ENCODE peak calls at places on chromosome 13, in four cellular contexts. One of them, this sample, is unnamed.

GRCh38 chr13:40494513-40494912 is 171.9 kb downstream of the FOXO1 start:
- DNase-seq in body of pancreas: no peak
- DNase-seq in spleen: no peak
- DNase-seq in tibial nerve: no peak
- DNase-seq in this sample: no peak

GRCh38 chr13:49914947-49915346 is 21.2 kb downstream of the SPRYD7 start:
- DNase-seq in body of pancreas: no peak
- DNase-seq in tibial nerve: no peak
- DNase-seq in spleen: no peak
- DNase-seq in this sample: no peak

GRCh38 chr13:45119469-45119989 is 781 bp upstream of the GTF2F2 start:
- DNase-seq in tibial nerve: peak
- DNase-seq in body of pancreas: no peak
- DNase-seq in spleen: no peak
- DNase-seq in this sample: no peak

GRCh38 chr13:41315466-41316047 is 4.5 kb downstream of the NAA16 start:
- DNase-seq in tibial nerve: no peak
- DNase-seq in body of pancreas: no peak
- DNase-seq in spleen: no peak
- DNase-seq in this sample: no peak

GRCh38 chr13:39765801-39766463 is 110.5 kb downstream of the COG6 start:
- DNase-seq in body of pancreas: peak
- DNase-seq in tibial nerve: peak
- DNase-seq in spleen: no peak
- DNase-seq in this sample: peak

GRCh38 chr13:75739244-75739868 is 103.2 kb downstream of the LMO7 start:
- DNase-seq in tibial nerve: no peak
- DNase-seq in body of pancreas: no peak
- DNase-seq in spleen: no peak
- DNase-seq in this sample: no peak

GRCh38 chr13:102569488-102569887 is 27.3 kb upstream of the TPP2 start:
- DNase-seq in spleen: no peak
- DNase-seq in body of pancreas: no peak
- DNase-seq in tibial nerve: no peak
- DNase-seq in this sample: no peak

GRCh38 chr13:72565893-72566292 is 161.5 kb downstream of the MZT1 start:
- DNase-seq in tibial nerve: no peak
- DNase-seq in spleen: no peak
- DNase-seq in body of pancreas: no peak
- DNase-seq in this sample: no peak

GRCh38 chr13:112722433-112723250 is 32.8 kb downstream of the ATP11A start:
- DNase-seq in tibial nerve: no peak
- DNase-seq in body of pancreas: peak
- DNase-seq in spleen: peak
- DNase-seq in this sample: no peak

GRCh38 chr13:113849981-113850721 is 13.7 kb downstream of the GAS6 start:
- DNase-seq in tibial nerve: no peak
- DNase-seq in body of pancreas: no peak
- DNase-seq in spleen: no peak
- DNase-seq in this sample: no peak
- TF ChIP-seq POLR2A in tibial nerve: no peak
- TF ChIP-seq POLR2A in body of pancreas: no peak
- TF ChIP-seq POLR2A in spleen: no peak
- TF ChIP-seq POLR2A in this sample: no peak

GRCh38 chr13:57438072-57438471 is 193.5 kb upstream of the PCDH17 start:
- DNase-seq in spleen: peak
- DNase-seq in body of pancreas: no peak
- DNase-seq in tibial nerve: no peak
- DNase-seq in this sample: no peak

GRCh38 chr13:57443494-57443893 is 188.1 kb upstream of the PCDH17 start:
- DNase-seq in tibial nerve: no peak
- DNase-seq in body of pancreas: no peak
- DNase-seq in spleen: no peak
- DNase-seq in this sample: no peak

DNA sequence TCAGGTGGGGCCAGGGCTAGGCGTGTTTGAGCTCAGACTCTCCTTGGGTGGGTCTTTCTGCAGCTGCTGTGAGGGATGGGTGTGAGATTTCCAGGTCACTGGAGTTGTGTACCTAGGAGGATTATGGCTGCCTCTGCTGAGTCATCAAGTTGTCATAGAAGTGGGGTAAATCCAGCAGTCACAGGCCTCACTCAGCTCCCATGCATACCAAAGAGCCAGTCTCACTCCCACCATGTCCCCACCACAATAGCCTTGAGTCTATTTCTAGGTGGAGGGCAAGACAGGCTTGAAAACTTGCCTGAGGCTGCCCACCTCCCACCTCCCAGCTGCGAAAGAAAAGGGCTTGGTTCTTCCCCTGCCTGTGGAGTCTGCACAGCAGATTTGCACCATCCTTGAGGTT is 194.0 kb upstream of the PCDH17 start:
- DNase-seq in spleen: no peak
- DNase-seq in tibial nerve: no peak
- DNase-seq in body of pancreas: no peak
- DNase-seq in this sample: no peak
- TF ChIP-seq POLR2A in spleen: no peak
- TF ChIP-seq POLR2A in tibial nerve: no peak
- TF ChIP-seq POLR2A in body of pancreas: no peak
- TF ChIP-seq POLR2A in this sample: no peak

DNA sequence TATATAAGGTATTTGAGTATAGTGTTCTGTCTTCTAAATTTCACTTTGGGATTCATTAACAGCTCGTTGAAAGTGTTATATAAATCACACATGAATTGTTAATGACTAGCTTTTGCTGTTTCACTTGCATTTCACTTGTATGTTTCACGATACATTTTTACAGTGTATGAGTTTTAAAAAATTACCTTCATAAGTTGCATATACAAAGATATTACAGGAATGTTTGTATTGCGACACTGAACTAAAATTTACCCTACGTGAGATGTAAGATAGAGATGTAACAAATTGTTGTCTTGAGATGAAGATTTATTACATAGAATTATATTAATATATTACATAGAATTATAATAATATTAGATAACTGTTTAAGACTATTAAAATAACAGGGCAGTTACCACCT is 1.5 kb downstream of the CDC16 start:
- DNase-seq in spleen: no peak
- DNase-seq in tibial nerve: no peak
- DNase-seq in body of pancreas: no peak
- DNase-seq in this sample: no peak
- TF ChIP-seq POLR2A in spleen: no peak
- TF ChIP-seq POLR2A in tibial nerve: no peak
- TF ChIP-seq POLR2A in body of pancreas: no peak
- TF ChIP-seq POLR2A in this sample: no peak

GRCh38 chr13:33016414-33017409 is at the start of gene KL:
- DNase-seq in body of pancreas: peak
- DNase-seq in spleen: peak
- DNase-seq in tibial nerve: no peak
- DNase-seq in this sample: peak
- TF ChIP-seq POLR2A in body of pancreas: no peak
- TF ChIP-seq POLR2A in spleen: no peak
- TF ChIP-seq POLR2A in tibial nerve: no peak
- TF ChIP-seq POLR2A in this sample: no peak

GRCh38 chr13:19991531-19991930 is 33.0 kb downstream of the ZMYM2 start:
- DNase-seq in body of pancreas: no peak
- DNase-seq in spleen: no peak
- DNase-seq in tibial nerve: no peak
- DNase-seq in this sample: no peak
- TF ChIP-seq POLR2A in body of pancreas: no peak
- TF ChIP-seq POLR2A in spleen: no peak
- TF ChIP-seq POLR2A in tibial nerve: no peak
- TF ChIP-seq POLR2A in this sample: no peak

DNA sequence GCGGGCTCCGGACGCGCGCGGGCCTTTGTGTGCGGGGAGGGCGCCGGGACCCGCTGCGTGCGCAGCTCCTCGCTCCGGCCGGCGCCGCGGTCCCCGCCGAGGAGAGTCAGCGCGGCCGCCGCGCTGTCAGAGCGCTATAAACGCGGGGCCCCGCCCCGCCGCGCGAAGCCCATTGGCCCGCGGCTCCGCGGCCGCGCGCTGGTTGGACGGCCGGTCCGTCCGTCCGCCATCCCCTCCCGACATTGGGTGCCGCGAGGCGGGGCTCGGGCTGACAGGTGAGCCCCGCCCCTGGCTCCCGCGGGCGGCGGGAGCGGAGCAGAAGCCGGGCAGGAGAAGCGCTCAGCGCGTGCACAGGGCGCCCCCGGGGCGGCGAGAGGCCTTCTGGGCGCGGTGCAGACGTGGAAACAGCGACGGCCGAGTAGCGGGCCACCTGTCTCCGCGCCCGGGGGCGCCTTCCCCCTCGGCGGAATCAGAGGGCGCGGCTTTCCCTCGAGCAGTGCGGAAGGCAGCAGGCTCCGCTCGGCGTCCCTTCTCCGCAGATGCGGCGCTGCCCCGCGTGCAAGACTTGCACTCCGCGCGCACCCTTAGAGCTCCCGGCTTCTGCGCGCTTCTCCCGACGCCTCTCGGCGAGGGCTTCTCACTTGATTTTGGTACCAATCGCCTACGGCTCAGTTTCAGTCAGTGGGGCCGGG is at the start of gene EFNB2:
- DNase-seq in spleen: peak
- DNase-seq in body of pancreas: peak
- DNase-seq in tibial nerve: peak
- DNase-seq in this sample: peak
- TF ChIP-seq POLR2A in spleen: no peak
- TF ChIP-seq POLR2A in body of pancreas: peak
- TF ChIP-seq POLR2A in tibial nerve: peak
- TF ChIP-seq POLR2A in this sample: no peak

GRCh38 chr13:114130131-114130707 is 2.2 kb downstream of the RASA3 start:
- DNase-seq in body of pancreas: no peak
- DNase-seq in spleen: no peak
- DNase-seq in tibial nerve: no peak
- DNase-seq in this sample: no peak

GRCh38 chr13:114132419-114133121 is at the start of gene RASA3:
- DNase-seq in spleen: peak
- DNase-seq in body of pancreas: peak
- DNase-seq in tibial nerve: peak
- DNase-seq in this sample: peak

GRCh38 chr13:114129649-114130062 is 2.8 kb downstream of the RASA3 start:
- DNase-seq in body of pancreas: no peak
- DNase-seq in tibial nerve: no peak
- DNase-seq in spleen: peak
- DNase-seq in this sample: peak

GRCh38 chr13:114131581-114132418 is 623 bp downstream of the RASA3 start:
- DNase-seq in body of pancreas: no peak
- DNase-seq in spleen: peak
- DNase-seq in tibial nerve: no peak
- DNase-seq in this sample: no peak

DNA sequence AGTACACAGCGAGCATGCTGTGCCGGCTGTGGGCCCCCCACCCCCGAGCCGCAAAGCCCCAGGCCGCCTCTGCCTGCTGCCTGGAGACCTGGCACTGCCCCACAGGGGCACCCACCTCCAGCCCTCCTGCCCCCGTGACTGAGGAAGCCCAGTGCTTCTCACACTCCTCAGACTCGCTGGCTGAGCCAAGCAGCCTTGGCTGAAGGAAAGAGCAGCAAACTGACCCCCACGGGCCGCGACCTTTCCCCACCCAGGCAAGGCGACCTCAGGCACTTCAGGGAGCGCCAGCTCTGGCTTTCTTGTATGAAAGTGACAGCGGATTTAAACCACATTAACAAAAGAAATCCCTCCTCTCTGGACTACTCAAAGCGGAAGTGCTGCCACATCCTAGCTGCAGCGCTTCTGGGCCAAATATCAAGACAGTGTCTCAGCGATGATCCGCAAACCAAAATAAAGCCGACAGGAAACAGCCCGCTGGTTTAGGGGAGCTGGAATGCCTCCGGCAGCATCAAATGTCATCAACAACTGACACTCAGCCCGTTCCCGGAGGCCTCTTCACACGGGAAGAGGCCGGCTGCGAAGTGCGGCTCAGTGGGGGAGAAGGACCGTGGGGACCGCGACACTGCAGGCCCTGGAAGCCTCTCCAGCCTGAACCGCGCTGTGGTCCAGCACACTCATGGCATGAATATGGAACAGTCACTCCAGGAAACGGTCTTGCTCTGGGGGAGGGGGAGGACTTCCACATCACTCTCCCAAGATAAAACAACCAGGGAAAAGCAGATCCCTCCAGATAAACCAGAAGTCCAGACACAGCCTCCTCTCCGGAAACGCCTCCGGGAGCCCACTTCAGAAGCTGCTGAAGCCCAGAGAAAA is 1.5 kb downstream of the RASA3 start:
- DNase-seq in spleen: peak
- DNase-seq in tibial nerve: peak
- DNase-seq in body of pancreas: peak
- DNase-seq in this sample: peak
- TF ChIP-seq POLR2A in spleen: no peak
- TF ChIP-seq POLR2A in tibial nerve: no peak
- TF ChIP-seq POLR2A in body of pancreas: peak
- TF ChIP-seq POLR2A in this sample: no peak

This sample was measured in sigmoid colon.